ENCODE peak calls at places on chromosomes 11 and 22, in eight cellular contexts. V is stimulated activated CD8-positive, alpha-beta memory T cell treated with anti-CD3 and anti-CD28 coated beads, Interleukin-4, amount 100 ng/mL, for 1 hour; F is upper lobe of right lung; J is cardiac muscle cell; D is activated CD4-positive, alpha-beta T cell treated with anti-CD3 and anti-CD28 coated beads for 4 hours; Q is stimulated activated CD4-positive, alpha-beta T cell treated with anti-CD3 and anti-CD28 coated beads, Interleukin-2, amount 100 ng/mL, for 48 hours; Y is glutamatergic neuron; H is DMS153. T is an unnamed sample.

GRCh38 chr22:27130949-27131745 is 473.8 kb downstream of the MIAT start:
- DNase-seq in H (no peak), Y (no peak), D (no peak), V (no peak), J (no peak), F (no peak), Q (no peak), T (peak)

GRCh38 chr11:71165771-71166170 is 86.6 kb downstream of the SHANK2 start:
- DNase-seq in H (no peak), Q (no peak), J (no peak), Y (no peak), D (no peak), F (no peak), V (no peak), T (no peak)

GRCh38 chr11:86672007-86672621 is at the start of gene ME3:
- DNase-seq in J (peak), D (peak), H (peak), V (no peak), F (peak), Y (peak), Q (peak), T (peak)

GRCh38 chr11:1228921-1229451 is 6.1 kb downstream of the MUC5B start:
- DNase-seq in D (no peak), H (no peak), F (peak), V (no peak), Y (peak), J (no peak), Q (no peak), T (no peak)

GRCh38 chr22:25228822-25229221 is 9.4 kb downstream of the CRYBB2 start:
- DNase-seq in V (no peak), D (no peak), F (no peak), H (no peak), Q (no peak), Y (no peak), J (no peak), T (no peak)

GRCh38 chr11:86816251-86816726 is 15.9 kb downstream of the PRSS23 start:
- DNase-seq in D (no peak), Y (no peak), V (no peak), H (no peak), F (no peak), J (peak), Q (no peak), T (peak)

GRCh38 chr11:11827272-11827671 is 14.5 kb upstream of the USP47 start:
- DNase-seq in Y (no peak), V (no peak), H (no peak), D (no peak), Q (no peak), F (no peak), J (no peak), T (no peak)

GRCh38 chr11:38019072-38019775 is 1421.2 kb upstream of the RAG2 start:
- DNase-seq in F (no peak), Q (no peak), Y (no peak), V (no peak), H (no peak), D (no peak), J (no peak), T (peak)

GRCh38 chr11:76379811-76380160 is 1.1 kb downstream of the THAP12 start:
- DNase-seq in Y (no peak), Q (no peak), J (no peak), F (no peak), D (no peak), H (no peak), V (no peak), T (no peak)

GRCh38 chr11:64218628-64219353 is 7.2 kb downstream of the TRPT1 start:
- DNase-seq in Q (no peak), Y (no peak), V (no peak), J (no peak), H (no peak), F (no peak), D (no peak), T (no peak)

GRCh38 chr22:19330865-19331418 is 39.4 kb upstream of the CLTCL1 start:
- DNase-seq in J (no peak), Y (no peak), D (no peak), V (no peak), Q (no peak), F (no peak), H (no peak), T (no peak)

GRCh38 chr11:63663809-63664208 is 7.4 kb downstream of the ATL3 start:
- DNase-seq in Q (no peak), H (no peak), F (no peak), D (no peak), Y (no peak), J (no peak), V (no peak), T (peak)

GRCh38 chr22:23800297-23801237 is 13.8 kb downstream of the SMARCB1 start:
- DNase-seq in H (no peak), D (no peak), Q (no peak), V (no peak), Y (no peak), F (no peak), J (no peak), T (no peak)

GRCh38 chr11:128734439-128735224 is 40.8 kb downstream of the FLI1 start:
- DNase-seq in H (no peak), V (no peak), D (no peak), Y (no peak), J (no peak), Q (no peak), F (peak), T (no peak)

GRCh38 chr22:26983311-26983710 is 325.9 kb downstream of the MIAT start:
- DNase-seq in Q (no peak), H (no peak), J (no peak), V (no peak), Y (no peak), F (no peak), D (no peak), T (peak)

GRCh38 chr22:17493384-17493981 is 69.8 kb upstream of the SLC25A18 start:
- DNase-seq in F (no peak), V (no peak), Y (no peak), Q (no peak), H (no peak), D (no peak), J (no peak), T (no peak)

GRCh38 chr22:44928711-44929347 is 81.0 kb downstream of the PHF21B start:
- DNase-seq in J (no peak), Q (no peak), H (no peak), D (no peak), F (no peak), Y (peak), V (no peak), T (no peak)

GRCh38 chr11:35166369-35167360 is 27.7 kb downstream of the CD44 start:
- DNase-seq in F (no peak), D (no peak), J (no peak), Q (no peak), V (no peak), H (no peak), Y (no peak), T (peak)

GRCh38 chr11:122895591-122895990 is 13.0 kb downstream of the JHY start:
- DNase-seq in Q (no peak), Y (no peak), F (no peak), V (no peak), D (no peak), H (peak), J (no peak), T (no peak)

GRCh38 chr11:287821-288327 is 1.1 kb upstream of the PGGHG start:
- DNase-seq in V (no peak), J (no peak), H (no peak), Q (no peak), F (peak), Y (no peak), D (peak), T (no peak)

GRCh38 chr22:44928064-44928463 is 81.7 kb downstream of the PHF21B start:
- DNase-seq in H (no peak), J (no peak), D (no peak), Q (no peak), V (no peak), F (no peak), Y (peak), T (no peak)

GRCh38 chr11:125312812-125313211 is 148.3 kb downstream of the PKNOX2 start:
- DNase-seq in H (no peak), D (no peak), V (no peak), Y (no peak), F (no peak), J (no peak), Q (no peak), T (no peak)

GRCh38 chr11:120398184-120398583 is 62.0 kb downstream of the ARHGEF12 start:
- DNase-seq in V (no peak), H (no peak), Y (no peak), Q (no peak), F (no peak), J (no peak), D (no peak), T (no peak)